ENCODE peak calls at places on chromosomes 4 and X, in seven cellular contexts. D is activated CD8-positive, alpha-beta memory T cell treated with anti-CD3 and anti-CD28 coated beads, Interleukin-2, amount 50 U/mL, for 48 hours; N is aorta; J is stimulated activated CD4-positive, alpha-beta T cell treated with anti-CD3 and anti-CD28 coated beads, Interleukin-15, amount 100 ng/mL, for 1 hour; C is kidney tubule cell; G is iPS-NIHi11; X is activated B cell treated with CpG ODN at 0.5 μM for 24 hours. O is an unnamed sample.

GRCh38 chr4:121668368-121669162 is 28.2 kb downstream of the ANXA5 start:
- DNase-seq in D (no peak), N (no peak), X (no peak), G (no peak), J (no peak), C (peak; percentile 94), O (no peak)

GRCh38 chrX:153931748-153932147 is 3.1 kb downstream of the NAA10 start:
- DNase-seq in J (no peak), C (no peak), N (no peak), X (no peak), D (no peak), G (no peak), O (no peak)

GRCh38 chrX:71976753-71977152 is 66.1 kb downstream of the NHSL2 start:
- DNase-seq in N (no peak), G (no peak), D (no peak), J (no peak), C (peak; percentile 65), X (no peak), O (no peak)

GRCh38 chr4:141645611-141646340 is 9.4 kb downstream of the IL15 start:
- DNase-seq in D (no peak), N (no peak), X (no peak), J (no peak), G (no peak), C (peak; percentile 98), O (no peak)

GRCh38 chr4:186666252-186666651 is 57.4 kb downstream of the FAT1 start:
- DNase-seq in J (no peak), C (peak; percentile 70), N (no peak), G (no peak), X (no peak), D (no peak), O (no peak)

GRCh38 chr4:113248320-113248719 is 198.9 kb downstream of the ANK2 start:
- DNase-seq in G (peak; percentile 23), C (no peak), J (no peak), X (no peak), N (no peak), D (no peak), O (no peak)

GRCh38 chrX:123320622-123321021 is 136.5 kb downstream of the GRIA3 start:
- DNase-seq in X (no peak), C (no peak), J (no peak), G (no peak), D (no peak), N (no peak), O (no peak)

GRCh38 chr4:26878729-26879415 is 18.2 kb downstream of the STIM2 start:
- DNase-seq in G (no peak), N (no peak), D (no peak), X (no peak), C (no peak), J (no peak), O (no peak)

GRCh38 chr4:91758487-91758886 is 545.3 kb upstream of the GRID2 start:
- DNase-seq in D (no peak), N (no peak), G (no peak), J (no peak), C (peak; percentile 50), X (no peak), O (no peak)

GRCh38 chr4:139575072-139575471 is 19.1 kb upstream of the SETD7 start:
- DNase-seq in C (no peak), G (no peak), J (no peak), X (no peak), N (no peak), D (no peak), O (no peak)

GRCh38 chr4:140755811-140756291 is 334 bp downstream of the TBC1D9 start:
- DNase-seq in X (peak; percentile 73), C (peak; percentile 58), J (no peak), N (peak; percentile 72), G (peak; percentile 57), D (peak; percentile 55), O (no peak)

GRCh38 chr4:112978691-112979472 is 70.6 kb upstream of the ANK2 start:
- DNase-seq in D (no peak), J (no peak), N (no peak), X (no peak), G (no peak), C (peak; percentile 65), O (no peak)

GRCh38 chrX:65688403-65688881 is 21.0 kb downstream of the MSN start:
- DNase-seq in X (no peak), N (no peak), D (no peak), G (no peak), C (peak; percentile 68), J (no peak), O (no peak)

GRCh38 chr4:129821963-129822362 is 726.0 kb downstream of the C4orf33 start:
- DNase-seq in G (no peak), D (no peak), C (no peak), J (no peak), N (no peak), X (no peak), O (no peak)

GRCh38 chr4:1043658-1044468 is 32.4 kb downstream of the FGFRL1 start:
- DNase-seq in D (peak; percentile 74), G (peak; percentile 60), C (peak; percentile 99), X (peak; percentile 16), N (peak; percentile 98), J (no peak), O (no peak)